ENCODE peak calls at places on chromosome 7, in five cellular contexts. Y, Z, V, E and U are unnamed samples.

GRCh38 chr7:38057829-38058228 is 120.2 kb upstream of the STARD3NL start:
- DNase-seq in Y (no peak), Z (no peak), V (no peak), E (no peak), U (no peak)

GRCh38 chr7:131557521-131558385 is 1.3 kb upstream of the PODXL start:
- DNase-seq in Y (no peak), Z (peak), V (no peak), E (no peak), U (peak)

GRCh38 chr7:5210751-5211338 is 20.8 kb downstream of the WIPI2 start:
- DNase-seq in Y (peak), Z (no peak), V (no peak), E (no peak), U (no peak)

GRCh38 chr7:118153551-118154177 is 30.3 kb upstream of the LSM8 start:
- DNase-seq in Y (peak), Z (peak), V (no peak), E (no peak), U (peak)

GRCh38 chr7:32507416-32507815 is 12.1 kb downstream of the AVL9 start:
- DNase-seq in Y (peak), Z (no peak), V (no peak), E (no peak), U (no peak)

GRCh38 chr7:120805636-120806388 is 52.1 kb downstream of the TSPAN12 start:
- DNase-seq in Y (peak), Z (peak), V (peak), E (no peak), U (peak)

GRCh38 chr7:151432658-151433521 is 7.1 kb downstream of the CRYGN start:
- DNase-seq in Y (no peak), Z (no peak), V (peak), E (no peak), U (no peak)

GRCh38 chr7:48638041-48638440 is 286.3 kb upstream of the CDC14C start:
- DNase-seq in Y (no peak), Z (no peak), V (no peak), E (no peak), U (no peak)

GRCh38 chr7:121267612-121268011 is 61.2 kb upstream of the WNT16 start:
- DNase-seq in Y (peak), Z (no peak), V (no peak), E (no peak), U (no peak)